ENCODE peak calls at places on chromosome 6, in four cellular contexts. N is GM12878, C is HepG2, W is K562. D is an unnamed sample.

GRCh38 chr6:167396659-167397490 is 72.0 kb downstream of the TTLL2 start:
- DNase-seq in N (no peak), C (peak), W (no peak), D (no peak)

GRCh38 chr6:156658186-156658585 is 119.0 kb upstream of the ARID1B start:
- DNase-seq in N (no peak), C (no peak), W (no peak), D (no peak)

GRCh38 chr6:63795006-63795405 is 159.4 kb downstream of the PHF3 start:
- DNase-seq in N (no peak), C (no peak), W (no peak), D (no peak)

GRCh38 chr6:17986656-17987575 is 519 bp downstream of the KIF13A start:
- DNase-seq in N (no peak), C (peak), W (peak), D (peak)

GRCh38 chr6:43851204-43851855 is 81.3 kb downstream of the VEGFA start:
- DNase-seq in N (no peak), C (peak), W (no peak), D (no peak)

GRCh38 chr6:137884428-137884827 is 17.4 kb downstream of the TNFAIP3 start:
- DNase-seq in N (no peak), C (no peak), W (no peak), D (no peak)

GRCh38 chr6:17454316-17455005 is 61.1 kb downstream of the CAP2 start:
- DNase-seq in N (no peak), C (no peak), W (no peak), D (no peak)

GRCh38 chr6:135568366-135568765 is 70.8 kb upstream of the AHI1 start:
- DNase-seq in N (peak), C (no peak), W (no peak), D (no peak)

GRCh38 chr6:163945813-163946212 is 531.3 kb downstream of the QKI start:
- DNase-seq in N (no peak), C (no peak), W (no peak), D (no peak)

GRCh38 chr6:68651018-68651985 is 16.2 kb downstream of the ADGRB3 start:
- DNase-seq in N (no peak), C (no peak), W (no peak), D (no peak)

GRCh38 chr6:1136415-1136774 is 175.5 kb upstream of the FOXQ1 start:
- DNase-seq in N (no peak), C (no peak), W (no peak), D (no peak)

GRCh38 chr6:149060985-149061760 is 256.3 kb upstream of the TAB2 start:
- DNase-seq in N (no peak), C (peak), W (no peak), D (no peak)

GRCh38 chr6:31005249-31006020 is 4.8 kb upstream of the MUC22 start:
- DNase-seq in N (no peak), C (no peak), W (no peak), D (no peak)

GRCh38 chr6:31009731-31010130 is 543 bp upstream of the MUC22 start:
- DNase-seq in N (no peak), C (no peak), W (no peak), D (no peak)

GRCh38 chr6:31010393-31011060 is at the start of gene MUC22:
- DNase-seq in N (no peak), C (no peak), W (no peak), D (no peak)

GRCh38 chr6:31007694-31008093 is 2.6 kb upstream of the MUC22 start:
- DNase-seq in N (no peak), C (no peak), W (no peak), D (no peak)

DNA sequence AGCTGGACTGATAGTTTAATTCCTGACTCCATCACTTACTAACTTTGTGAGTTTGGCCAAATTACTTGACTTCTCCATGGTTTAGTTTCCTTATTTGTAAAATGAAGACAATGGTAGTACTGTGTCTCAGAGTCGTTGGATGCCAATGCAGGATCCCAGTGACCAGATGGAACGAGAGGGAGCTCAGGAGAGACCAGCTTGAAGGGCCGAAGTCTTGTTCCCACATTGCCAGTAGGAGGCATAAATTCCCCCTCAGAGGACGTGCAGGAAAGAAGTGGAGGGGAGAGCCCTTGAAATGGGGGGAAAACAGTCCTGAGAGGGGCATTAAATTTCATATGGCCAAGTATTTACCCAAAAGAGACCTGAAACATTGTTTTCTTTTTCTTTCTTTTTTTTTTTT is 2.1 kb upstream of the MUC22 start:
- DNase-seq in N (no peak), C (no peak), W (no peak), D (peak)
- TF ChIP-seq NR2C2 in N (no peak), C (no peak), W (no peak), D (no peak)

GRCh38 chr6:170363255-170363654 is 56.7 kb downstream of the FAM120B start:
- DNase-seq in N (no peak), C (no peak), W (no peak), D (no peak)

GRCh38 chr6:170358496-170358895 is 51.9 kb downstream of the FAM120B start:
- DNase-seq in N (no peak), C (no peak), W (no peak), D (no peak)

GRCh38 chr6:170360476-170360875 is 53.9 kb downstream of the FAM120B start:
- DNase-seq in N (no peak), C (no peak), W (no peak), D (no peak)

GRCh38 chr6:170362121-170362520 is 55.6 kb downstream of the FAM120B start:
- DNase-seq in N (no peak), C (no peak), W (no peak), D (no peak)

GRCh38 chr6:170361335-170361734 is 54.8 kb downstream of the FAM120B start:
- DNase-seq in N (no peak), C (no peak), W (no peak), D (no peak)
- TF ChIP-seq NR2C2 in N (no peak), C (no peak), W (no peak), D (no peak)

DNA sequence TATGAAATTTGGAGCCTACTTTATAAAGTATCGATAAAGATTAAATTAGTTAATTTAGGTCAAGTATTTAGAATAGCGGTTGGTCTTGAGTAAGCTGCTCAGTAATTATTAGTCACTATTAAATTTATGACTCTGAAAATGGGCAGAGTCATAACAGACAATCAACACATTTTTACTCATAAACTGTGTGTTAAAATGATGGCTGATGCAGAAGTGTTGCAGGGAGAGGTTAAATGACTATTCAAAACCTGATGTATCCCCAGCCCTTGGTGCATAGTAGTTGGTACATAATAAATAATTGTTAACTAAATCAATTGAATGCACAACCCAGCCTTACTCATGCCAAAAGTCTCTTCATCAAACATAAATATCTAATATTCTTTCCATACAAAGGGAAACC is 30.6 kb downstream of the HIVEP2 start:
- DNase-seq in N (no peak), C (no peak), W (no peak), D (no peak)
- TF ChIP-seq NR2C2 in N (no peak), C (no peak), W (no peak), D (no peak)

GRCh38 chr6:103124471-103124870 is 1731.0 kb downstream of the GRIK2 start:
- DNase-seq in N (no peak), C (no peak), W (no peak), D (no peak)

DNA sequence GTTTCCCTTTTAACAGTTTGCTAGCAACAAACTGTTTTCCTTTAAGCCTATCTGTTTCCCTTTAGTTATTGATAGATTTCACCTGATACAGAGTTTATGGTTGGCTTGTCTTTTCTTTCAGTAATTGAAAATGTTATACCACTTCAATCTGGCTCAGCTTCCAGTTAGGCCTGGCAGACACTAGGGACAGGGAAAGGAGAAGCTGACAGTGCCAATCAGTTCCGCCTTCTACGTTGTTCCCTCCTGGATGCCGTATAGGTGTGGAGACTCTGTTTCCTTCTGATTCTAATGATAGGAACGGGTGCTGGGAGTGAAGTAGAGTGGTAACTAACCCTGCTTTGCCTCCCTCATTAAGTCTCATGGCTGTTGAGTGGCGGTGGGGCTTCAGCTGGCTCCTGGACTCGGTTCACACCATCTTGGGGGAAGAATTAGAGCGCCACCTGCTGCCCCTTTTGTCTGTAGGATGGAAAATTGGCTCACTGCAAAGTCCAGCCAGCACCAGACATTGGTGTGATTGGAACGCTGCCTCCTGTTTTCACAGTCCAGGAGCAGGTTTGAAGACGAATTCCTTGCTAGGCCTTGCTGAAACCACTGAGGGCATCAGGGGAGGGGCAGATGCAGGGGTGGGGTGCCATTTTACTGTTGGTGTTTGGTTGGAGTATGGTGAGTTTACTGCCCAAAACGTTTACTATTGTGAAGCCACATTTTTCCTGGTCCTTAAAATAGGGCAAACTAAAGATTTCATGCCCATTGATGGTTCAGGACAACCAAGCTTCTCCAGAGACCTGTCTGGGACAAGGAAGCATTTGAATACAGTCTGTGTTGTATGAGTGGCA is 1729.5 kb downstream of the GRIK2 start:
- DNase-seq in N (no peak), C (peak), W (peak), D (peak)
- TF ChIP-seq NR2C2 in N (no peak), C (no peak), W (no peak), D (no peak)

GRCh38 chr6:24898607-24899133 is 37.1 kb downstream of the RIPOR2 start:
- DNase-seq in N (no peak), C (no peak), W (no peak), D (no peak)

GRCh38 chr6:24900917-24901697 is 34.7 kb downstream of the RIPOR2 start:
- DNase-seq in N (no peak), C (no peak), W (no peak), D (no peak)

GRCh38 chr6:24901698-24902328 is 33.9 kb downstream of the RIPOR2 start:
- DNase-seq in N (no peak), C (no peak), W (no peak), D (no peak)

GRCh38 chr6:24897186-24897585 is 38.6 kb downstream of the RIPOR2 start:
- DNase-seq in N (no peak), C (no peak), W (no peak), D (no peak)

DNA sequence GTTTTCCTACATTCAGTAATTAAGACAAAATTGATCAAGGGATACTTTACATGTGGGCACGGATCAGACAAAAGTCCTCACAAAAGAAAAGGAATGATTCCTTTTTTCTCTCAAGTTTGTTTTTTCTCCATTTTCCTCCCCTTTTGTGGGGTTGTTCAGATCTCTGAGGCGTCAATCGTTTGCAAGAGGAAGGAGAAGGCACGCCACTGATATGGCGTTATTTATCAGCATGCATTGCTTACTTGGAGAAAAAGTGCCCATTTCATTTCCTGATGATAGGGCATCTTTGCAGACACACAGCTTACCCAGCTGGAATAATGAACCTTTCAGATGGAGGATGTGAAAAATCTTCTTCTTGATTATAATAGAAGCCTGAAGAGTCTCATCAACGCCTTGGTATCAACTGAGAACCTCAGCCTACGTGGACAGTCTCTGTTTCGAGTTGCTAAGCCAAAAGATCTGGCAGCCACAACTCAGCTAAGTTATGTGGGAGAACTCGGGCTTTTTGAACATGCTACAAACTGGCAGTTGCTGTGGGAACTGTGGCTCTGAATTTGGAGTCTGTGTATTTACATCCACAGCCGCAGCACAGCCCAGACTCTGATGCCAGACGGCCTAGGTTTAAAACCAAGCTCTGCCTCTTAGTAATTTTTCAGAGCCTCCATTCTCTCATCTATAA is 36.0 kb downstream of the RIPOR2 start:
- DNase-seq in N (no peak), C (no peak), W (no peak), D (no peak)
- TF ChIP-seq NR2C2 in N (no peak), C (no peak), W (no peak), D (no peak)

DNA sequence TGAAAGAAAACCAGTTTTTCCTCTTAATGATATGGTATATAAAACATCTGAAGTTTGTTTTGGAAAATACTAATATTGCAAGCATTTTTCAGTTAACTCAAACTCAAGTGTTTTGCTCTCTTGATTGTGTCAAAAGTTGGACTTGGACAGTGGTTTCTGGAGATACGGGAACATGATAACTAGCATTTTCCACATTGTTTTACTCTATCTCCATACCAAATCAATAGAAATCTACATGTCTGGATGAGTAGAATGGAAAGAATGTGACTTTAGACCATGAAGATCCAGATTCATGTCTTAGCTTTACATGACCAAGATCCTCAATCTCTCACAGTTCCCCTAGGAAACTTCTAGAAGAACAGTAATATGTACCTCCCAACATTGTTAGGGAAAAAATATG is 22.2 kb upstream of the FBXO30 start:
- DNase-seq in N (no peak), C (no peak), W (no peak), D (no peak)
- TF ChIP-seq NR2C2 in N (no peak), C (no peak), W (no peak), D (no peak)

GRCh38 chr6:4693566-4693965 is 82.6 kb upstream of the CDYL start:
- DNase-seq in N (no peak), C (no peak), W (no peak), D (no peak)

GRCh38 chr6:4687656-4687988 is 88.6 kb upstream of the CDYL start:
- DNase-seq in N (no peak), C (no peak), W (no peak), D (no peak)

GRCh38 chr6:4692664-4693063 is 83.5 kb upstream of the CDYL start:
- DNase-seq in N (no peak), C (no peak), W (no peak), D (no peak)

GRCh38 chr6:4693158-4693557 is 83.0 kb upstream of the CDYL start:
- DNase-seq in N (no peak), C (no peak), W (no peak), D (no peak)

GRCh38 chr6:4687989-4688947 is 87.9 kb upstream of the CDYL start:
- DNase-seq in N (no peak), C (no peak), W (peak), D (no peak)
- TF ChIP-seq NR2C2 in N (no peak), C (no peak), W (peak), D (no peak)

GRCh38 chr6:118812972-118813371 is 81.0 kb upstream of the ASF1A start:
- DNase-seq in N (no peak), C (no peak), W (no peak), D (no peak)
- TF ChIP-seq NR2C2 in N (no peak), C (no peak), W (no peak), D (no peak)

DNA sequence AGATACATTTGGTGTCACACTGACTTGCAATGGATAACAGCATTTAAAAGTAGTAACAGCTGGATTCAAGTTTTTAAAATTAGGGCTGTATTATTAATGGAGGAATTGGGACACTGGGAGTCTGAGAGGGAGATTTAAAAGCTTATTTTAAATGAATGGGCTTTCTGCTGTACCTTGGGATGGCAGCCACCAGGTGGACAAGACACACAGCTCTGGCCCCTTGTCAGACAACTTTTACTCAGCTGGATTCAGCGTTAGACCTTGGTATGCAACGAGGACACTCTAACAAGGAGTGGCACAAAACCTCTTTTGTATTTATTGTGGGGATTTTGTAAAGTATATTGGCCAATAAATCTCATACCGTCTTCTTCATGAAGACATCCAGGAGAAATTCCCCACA is 105.8 kb downstream of the LCA5 start:
- DNase-seq in N (no peak), C (peak), W (no peak), D (peak)
- TF ChIP-seq NR2C2 in N (no peak), C (no peak), W (no peak), D (no peak)